ENCODE peak calls at places on chromosomes 11 and 22, in ten cellular contexts. F is GM20000, T is astrocyte of the spinal cord, P is HFFc6, R is brain microvascular endothelial cell, N is astrocyte of the cerebellum, Q is neural crest cell, K is stomach, Y is fibroblast of the aortic adventitia, M is mucosa of descending colon. S is an unnamed sample.

GRCh38 chr11:118631510-118631909 is 24.1 kb downstream of the PHLDB1 start:
- DNase-seq in T (no peak), F (no peak), P (no peak), Q (no peak), R (no peak), Y (no peak), K (no peak), N (no peak), M (no peak), S (no peak)

GRCh38 chr11:5285703-5286102 is 16.0 kb upstream of the HBE1 start:
- DNase-seq in P (no peak), T (no peak), K (no peak), Y (no peak), F (no peak), Q (no peak), M (no peak), R (no peak), N (no peak), S (no peak)

GRCh38 chr22:27107824-27108223 is 450.4 kb downstream of the MIAT start:
- DNase-seq in Y (peak), F (no peak), T (peak), K (peak), R (peak), P (peak), M (peak), Q (no peak), N (peak), S (no peak)

GRCh38 chr11:37762079-37762478 is 1164.0 kb upstream of the RAG2 start:
- DNase-seq in Y (no peak), F (no peak), T (no peak), N (no peak), Q (no peak), P (no peak), R (no peak), K (no peak), M (no peak), S (no peak)

GRCh38 chr22:22673628-22674027 is 29.2 kb downstream of the GGTLC2 start:
- DNase-seq in P (no peak), F (no peak), Y (no peak), Q (no peak), M (no peak), N (no peak), K (no peak), R (no peak), T (no peak), S (no peak)

GRCh38 chr22:22691055-22691454 is 46.6 kb downstream of the GGTLC2 start:
- DNase-seq in Y (no peak), P (no peak), Q (no peak), M (no peak), K (no peak), N (no peak), T (no peak), R (no peak), F (no peak), S (no peak)

GRCh38 chr11:112085822-112086421 is 634 bp downstream of the TIMM8B start:
- DNase-seq in P (peak), F (peak), Y (no peak), T (peak), Q (no peak), R (peak), N (no peak), K (no peak), M (no peak), S (peak)

GRCh38 chr22:26322179-26322905 is 106.7 kb upstream of the ASPHD2 start:
- DNase-seq in K (no peak), P (peak), F (no peak), T (peak), R (peak), N (peak), Y (peak), M (no peak), Q (no peak), S (no peak)

GRCh38 chr11:18379201-18379600 is 15.2 kb upstream of the LDHA start:
- DNase-seq in R (no peak), T (no peak), Y (no peak), P (no peak), K (no peak), N (no peak), Q (no peak), M (no peak), F (no peak), S (no peak)

GRCh38 chr22:43835166-43835565 is 23.1 kb upstream of the EFCAB6 start:
- DNase-seq in Y (no peak), R (no peak), Q (no peak), F (no peak), M (no peak), K (no peak), P (no peak), N (no peak), T (no peak), S (no peak)

GRCh38 chr11:11243790-11244469 is 109.1 kb downstream of the CSNK2A3 start:
- DNase-seq in P (peak), F (peak), R (peak), T (peak), K (no peak), Q (peak), Y (no peak), N (no peak), M (no peak), S (peak)

GRCh38 chr11:19201737-19202605 is at the start of gene CSRP3:
- DNase-seq in F (no peak), N (no peak), R (no peak), K (no peak), P (no peak), Y (peak), T (no peak), Q (no peak), M (no peak), S (no peak)

GRCh38 chr22:42919199-42919598 is 62.1 kb upstream of the ARFGAP3 start:
- DNase-seq in T (no peak), Y (no peak), M (no peak), R (no peak), Q (no peak), K (no peak), P (peak), N (no peak), F (no peak), S (no peak)

GRCh38 chr11:119885067-119885466 is 156.1 kb upstream of the NECTIN1 start:
- DNase-seq in Q (no peak), M (no peak), N (no peak), P (no peak), T (no peak), F (no peak), K (no peak), Y (no peak), R (no peak), S (no peak)

GRCh38 chr22:24423519-24424000 is 3.8 kb upstream of the ADORA2A start:
- DNase-seq in Q (peak), Y (peak), M (peak), N (no peak), F (peak), P (no peak), T (no peak), R (no peak), K (peak), S (peak)

GRCh38 chr11:79412761-79413160 is 28.1 kb downstream of the TENM4 start:
- DNase-seq in Q (no peak), Y (no peak), R (no peak), P (no peak), K (no peak), N (no peak), F (no peak), T (no peak), M (no peak), S (no peak)

GRCh38 chr22:35648066-35649025 is at the start of gene APOL6:
- DNase-seq in R (peak), P (peak), N (no peak), T (peak), M (no peak), Q (no peak), F (peak), Y (peak), K (peak), S (peak)

GRCh38 chr11:120546312-120547205 is 35.0 kb downstream of the GRIK4 start:
- DNase-seq in Y (peak), M (peak), P (peak), K (peak), Q (no peak), R (peak), F (no peak), N (peak), T (peak), S (no peak)

GRCh38 chr11:36311926-36312592 is 16.0 kb downstream of the PRR5L start:
- DNase-seq in Y (no peak), Q (no peak), R (no peak), N (no peak), F (no peak), M (no peak), T (no peak), P (no peak), K (no peak), S (no peak)

GRCh38 chr22:33321466-33321865 is 263.3 kb upstream of the SYN3 start:
- DNase-seq in P (no peak), M (no peak), Y (no peak), F (no peak), R (no peak), Q (no peak), T (no peak), N (no peak), K (no peak), S (peak)

GRCh38 chr11:12853652-12854296 is 155.3 kb upstream of the RASSF10 start:
- DNase-seq in Y (peak), P (no peak), N (no peak), K (peak), M (no peak), R (no peak), F (no peak), Q (no peak), T (no peak), S (no peak)

GRCh38 chr11:94545641-94546470 is 2.1 kb downstream of the FUT4 start:
- DNase-seq in Q (no peak), K (no peak), T (no peak), Y (no peak), P (no peak), F (no peak), M (no peak), R (no peak), N (no peak), S (no peak)

GRCh38 chr22:42294034-42294985 is 23.9 kb upstream of the TCF20 start:
- DNase-seq in P (peak), Y (peak), T (peak), F (no peak), M (no peak), Q (peak), K (peak), N (peak), R (peak), S (no peak)

GRCh38 chr11:105821781-105822180 is 200.3 kb downstream of the MSANTD4 start:
- DNase-seq in T (no peak), P (no peak), K (no peak), M (no peak), F (no peak), Y (no peak), N (no peak), R (no peak), Q (no peak), S (no peak)

GRCh38 chr11:102047305-102047924 is at the start of gene CFAP300:
- DNase-seq in P (peak), N (no peak), T (peak), Y (peak), Q (peak), R (peak), M (peak), F (peak), K (peak), S (peak)

GRCh38 chr11:41795004-41795403 is 335.6 kb upstream of the LRRC4C start:
- DNase-seq in Q (no peak), P (no peak), N (no peak), M (no peak), R (no peak), T (no peak), K (no peak), F (no peak), Y (no peak), S (no peak)

GRCh38 chr11:57406337-57406904 is 16.0 kb upstream of the PRG2 start:
- DNase-seq in Q (no peak), F (peak), K (no peak), Y (peak), T (peak), P (no peak), R (no peak), N (no peak), M (no peak), S (peak)

GRCh38 chr11:61919113-61919840 is 1.9 kb upstream of the RAB3IL1 start:
- DNase-seq in K (no peak), Y (no peak), M (peak), R (no peak), T (no peak), N (no peak), Q (no peak), F (peak), P (no peak), S (no peak)

GRCh38 chr11:115383431-115383830 is 120.8 kb downstream of the CADM1 start:
- DNase-seq in F (no peak), Y (no peak), Q (no peak), M (no peak), R (no peak), P (no peak), T (no peak), N (no peak), K (no peak), S (no peak)

GRCh38 chr11:58573451-58574104 is 2.1 kb downstream of the LPXN start:
- DNase-seq in N (peak), T (peak), R (peak), F (peak), K (no peak), P (peak), Y (peak), Q (no peak), M (no peak), S (peak)

GRCh38 chr11:15988693-15989231 is 367.6 kb downstream of the SOX6 start:
- DNase-seq in T (no peak), N (no peak), P (no peak), Y (peak), M (no peak), R (no peak), F (no peak), K (no peak), Q (peak), S (no peak)
- TF ChIP-seq CTCF in T (peak), N (peak), P (peak), Y (peak), M (no peak), R (peak), F (no peak), K (no peak), Q (peak), S (no peak)

DNA sequence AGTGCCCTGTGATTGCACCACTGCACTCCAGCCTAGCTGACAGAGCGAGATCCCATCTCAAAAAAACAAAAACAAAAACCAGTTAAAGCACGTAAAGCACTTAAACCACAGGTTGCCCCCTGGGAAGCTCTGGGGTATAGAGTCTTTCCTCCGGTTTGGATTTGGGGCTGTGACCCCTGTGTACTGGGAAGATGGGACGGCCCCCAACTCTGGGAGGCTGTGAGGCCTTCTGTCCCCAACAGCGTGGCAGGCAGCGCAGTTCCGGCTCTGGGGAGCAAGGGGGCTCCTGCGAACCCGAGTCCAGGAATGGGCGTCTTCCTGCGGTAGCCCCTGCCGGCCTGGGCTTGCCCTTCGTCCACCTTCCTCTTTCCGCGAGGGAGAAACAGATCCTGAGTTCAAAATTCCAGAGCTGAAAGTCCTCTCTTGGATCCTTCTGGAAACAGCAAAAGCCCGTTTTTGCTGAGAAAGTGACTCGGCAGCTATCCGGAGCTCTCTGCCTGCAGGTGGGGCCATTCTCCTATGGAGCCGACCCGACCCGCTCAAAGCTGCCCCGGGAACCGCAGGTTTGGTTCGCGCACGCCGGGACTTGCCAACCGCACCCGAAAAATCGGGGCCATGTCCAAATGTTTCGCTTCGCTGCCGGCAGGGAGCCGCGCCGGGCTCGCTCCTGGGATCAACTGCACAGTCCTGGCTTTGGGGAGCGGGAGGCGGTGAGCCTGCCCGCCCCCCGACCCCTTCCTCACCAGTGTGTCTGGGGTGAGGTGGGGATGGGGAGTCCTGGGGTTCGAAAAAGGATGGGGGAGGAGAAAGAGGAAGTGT is 36.3 kb upstream of the POLA2 start:
- DNase-seq in K (peak), Q (peak), M (no peak), T (peak), F (peak), P (peak), Y (peak), N (peak), R (peak), S (peak)
- TF ChIP-seq CTCF in K (no peak), Q (peak), M (no peak), T (peak), F (peak), P (peak), Y (peak), N (peak), R (peak), S (peak)

DNA sequence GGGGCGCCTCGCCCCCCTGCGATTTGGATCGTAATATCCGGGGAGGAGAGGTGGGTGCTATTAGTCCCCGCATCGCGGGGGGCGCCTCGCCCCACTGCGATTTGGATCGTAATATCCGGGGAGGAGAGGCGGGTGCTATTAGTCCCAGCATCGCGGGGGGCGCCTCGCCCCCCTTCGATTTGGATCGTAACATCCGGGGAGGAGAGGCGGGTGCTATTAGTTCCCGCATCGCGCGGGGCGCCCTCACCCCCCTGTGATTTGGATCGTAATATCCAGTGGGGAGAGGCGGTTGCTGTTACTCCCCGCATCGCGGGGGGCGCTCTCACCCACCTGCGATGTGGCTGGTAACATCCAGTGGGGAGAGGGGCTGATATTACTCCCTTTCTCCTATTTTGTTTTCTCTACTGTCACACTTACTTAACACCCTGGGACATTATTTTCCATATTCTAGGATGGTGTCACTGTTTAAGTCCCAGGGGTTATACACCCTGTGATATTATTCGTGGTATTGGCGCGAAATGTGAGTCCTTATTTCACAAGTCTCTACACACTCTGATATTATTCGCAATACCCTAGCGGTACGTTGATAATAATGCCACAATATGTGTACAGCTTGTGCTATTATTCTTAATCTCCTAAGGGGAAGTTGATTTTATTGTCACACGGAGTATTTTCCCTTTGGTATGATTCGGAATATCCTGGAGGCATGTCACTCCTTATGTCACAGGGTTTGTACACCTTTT is 57.8 kb upstream of the ALDH3B2 start:
- DNase-seq in Q (no peak), F (peak), Y (no peak), T (no peak), K (no peak), R (no peak), M (no peak), N (no peak), P (no peak), S (peak)
- TF ChIP-seq CTCF in Q (peak), F (peak), Y (peak), T (no peak), K (no peak), R (peak), M (no peak), N (no peak), P (peak), S (peak)

GRCh38 chr22:37492428-37493344 is 6.5 kb upstream of the MFNG start:
- DNase-seq in N (no peak), F (peak), M (no peak), T (peak), P (peak), K (no peak), Q (no peak), Y (peak), R (peak), S (peak)
- TF ChIP-seq CTCF in N (peak), F (peak), M (no peak), T (peak), P (peak), K (no peak), Q (peak), Y (peak), R (peak), S (peak)

S was measured in GM13976.